ENCODE peak calls at places on chromosome 5, in eight cellular contexts. U is Daoy; P is CD8-positive, alpha-beta memory T cell; R is nucleus accumbens; J is activated naive CD8-positive, alpha-beta T cell treated with anti-CD3 and anti-CD28 coated beads, Interleukin-2, amount 50 U/mL, for 24 hours; N is stimulated activated CD4-positive, alpha-beta T cell treated with anti-CD3 and anti-CD28 coated beads, TNF-alpha, amount 100 ng/mL, for 48 hours; E is type B pancreatic cell; A is left lung. H is an unnamed sample.

GRCh38 chr5:162641142-162641813 is 573.7 kb downstream of the GABRG2 start:
- DNase-seq in U (no peak), P (no peak), R (no peak), J (no peak), N (no peak), E (no peak), A (no peak), H (no peak)

GRCh38 chr5:144368556-144368955 is 197.9 kb downstream of the KCTD16 start:
- DNase-seq in U (no peak), P (no peak), R (no peak), J (no peak), N (no peak), E (no peak), A (no peak), H (no peak)

GRCh38 chr5:24385070-24385469 is 259.7 kb downstream of the CDH10 start:
- DNase-seq in U (no peak), P (no peak), R (no peak), J (no peak), N (no peak), E (no peak), A (no peak), H (no peak)

GRCh38 chr5:41574391-41574790 is 64.0 kb upstream of the PLCXD3 start:
- DNase-seq in U (no peak), P (no peak), R (peak; percentile 35), J (no peak), N (no peak), E (no peak), A (no peak), H (no peak)

GRCh38 chr5:142696379-142696778 is 10.5 kb upstream of the FGF1 start:
- DNase-seq in U (no peak), P (no peak), R (no peak), J (no peak), N (no peak), E (no peak), A (no peak), H (no peak)

GRCh38 chr5:177397875-177398390 is 2.5 kb downstream of the PFN3 start:
- DNase-seq in U (no peak), P (no peak), R (no peak), J (no peak), N (no peak), E (no peak), A (no peak), H (no peak)

GRCh38 chr5:176995896-176996767 is 10.4 kb downstream of the UIMC1 start:
- DNase-seq in U (no peak), P (no peak), R (no peak), J (no peak), N (no peak), E (no peak), A (no peak), H (no peak)

GRCh38 chr5:30878751-30879150 is 314.7 kb upstream of the CDH6 start:
- DNase-seq in U (no peak), P (no peak), R (no peak), J (no peak), N (no peak), E (no peak), A (no peak), H (no peak)

GRCh38 chr5:169545762-169546161 is 37.8 kb upstream of the SPDL1 start:
- DNase-seq in U (peak; percentile 63), P (no peak), R (no peak), J (no peak), N (no peak), E (no peak), A (no peak), H (no peak)

GRCh38 chr5:81212211-81212687 is 20.9 kb upstream of the CKMT2 start:
- DNase-seq in U (no peak), P (no peak), R (no peak), J (peak; percentile 11), N (no peak), E (no peak), A (peak; percentile 52), H (no peak)

H was measured in KBM-7.